ENCODE peak calls at places on chromosomes 7 and 10, in six cellular contexts. R is OCI-LY7, Q is neural progenitor cell, T is psoas muscle, M is A549, B is body of pancreas. P is an unnamed sample. For H3K4me1, the result is how much of the 10 kb centered on the place peaks cover.

GRCh38 chr10:1372212-1372611 is 316.0 kb downstream of the WDR37 start:
- DNase-seq in Q (no peak), B (no peak), M (no peak), R (peak), T (no peak), P (no peak)

GRCh38 chr7:115015619-115016018 is 93.7 kb downstream of the MDFIC start:
- DNase-seq in M (peak), T (no peak), Q (no peak), B (no peak), R (no peak), P (no peak)

GRCh38 chr7:154584352-154585252 is 418.3 kb downstream of the PAXIP1 start:
- DNase-seq in T (no peak), M (peak), B (no peak), Q (peak), R (no peak), P (no peak)

GRCh38 chr10:91104185-91105041 is 116.0 kb upstream of the PCGF5 start:
- DNase-seq in M (no peak), T (no peak), B (no peak), R (no peak), Q (no peak), P (no peak)

GRCh38 chr10:59631237-59631636 is 78.4 kb downstream of the SLC16A9 start:
- DNase-seq in R (no peak), M (no peak), B (no peak), Q (no peak), T (no peak), P (no peak)

GRCh38 chr10:103141950-103142349 is 51.1 kb downstream of the NT5C2 start:
- DNase-seq in M (no peak), B (no peak), R (no peak), T (no peak), Q (no peak), P (no peak)

GRCh38 chr10:68565658-68566057 is 5.5 kb downstream of the TET1 start:
- DNase-seq in T (no peak), Q (no peak), B (no peak), M (no peak), R (no peak), P (no peak)

GRCh38 chr10:12703813-12704212 is 297.7 kb downstream of the CCDC3 start:
- DNase-seq in R (no peak), Q (no peak), M (no peak), T (no peak), B (no peak), P (no peak)

GRCh38 chr10:90787906-90788491 is 69.8 kb downstream of the HTR7 start:
- DNase-seq in Q (peak), M (peak), R (peak), B (peak), T (no peak), P (no peak)

GRCh38 chr10:15703167-15703880 is 16.4 kb downstream of the ITGA8 start:
- DNase-seq in M (no peak), Q (no peak), B (no peak), R (no peak), T (no peak), P (no peak)

GRCh38 chr10:29522038-29522855 is 112.5 kb downstream of the SVIL start:
- DNase-seq in M (no peak), B (no peak), T (no peak), Q (no peak), R (no peak), P (no peak)

GRCh38 chr7:491292-491957 is 28.2 kb downstream of the PDGFA start:
- DNase-seq in R (no peak), T (peak), B (no peak), Q (no peak), M (no peak), P (no peak)

GRCh38 chr10:131885391-131886165 is 15.2 kb upstream of the PPP2R2D start:
- DNase-seq in M (peak), B (peak), R (peak), Q (peak), T (peak), P (peak)

GRCh38 chr7:32676249-32676941 is 181.1 kb downstream of the AVL9 start:
- DNase-seq in Q (no peak), B (no peak), T (no peak), R (no peak), M (no peak), P (no peak)

GRCh38 chr10:79347226-79347893 is at the start of gene PPIF:
- DNase-seq in T (peak), B (peak), Q (peak), R (peak), M (peak), P (peak)

GRCh38 chr10:48951707-48952106 is 12.1 kb upstream of the LRRC18 start:
- DNase-seq in B (no peak), Q (no peak), R (no peak), T (no peak), M (no peak), P (no peak)

GRCh38 chr7:152481082-152481481 is 45.3 kb upstream of the KMT2C start:
- DNase-seq in B (no peak), M (no peak), Q (no peak), R (no peak), T (no peak), P (no peak)

GRCh38 chr7:107865956-107866775 is 24.8 kb upstream of the DLD start:
- DNase-seq in Q (no peak), B (no peak), R (no peak), T (no peak), M (no peak), P (no peak)

GRCh38 chr10:85993840-85994507 is 372.6 kb downstream of the GRID1 start:
- DNase-seq in R (no peak), T (no peak), B (no peak), Q (no peak), M (no peak), P (no peak)

DNA sequence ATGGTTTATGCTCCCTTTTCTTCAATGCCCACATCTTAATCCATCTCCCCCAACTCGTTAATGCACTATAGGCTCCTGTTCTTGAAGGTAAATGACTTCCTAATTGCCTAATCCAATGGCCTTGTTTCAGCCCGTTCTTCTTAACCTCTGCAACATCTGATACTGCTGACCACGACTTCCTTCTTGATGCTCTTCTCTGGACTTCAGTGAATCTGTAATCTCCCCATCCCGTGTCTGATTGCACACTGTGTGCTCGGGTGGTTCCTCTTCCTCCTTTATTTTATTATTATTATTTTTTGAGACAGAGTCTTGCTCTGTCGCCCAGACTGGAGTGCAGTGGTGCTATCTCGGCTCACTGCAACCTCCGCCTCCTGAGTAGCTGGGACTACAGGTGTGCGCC is 58.9 kb downstream of the HIPK2 start:
- DNase-seq in T (no peak), R (no peak), B (no peak), Q (no peak), M (no peak), P (no peak)
- H3K27ac ChIP-seq in T (no peak), R (no peak), B (no peak), Q (no peak), M (no peak), P (no peak)

GRCh38 chr7:135939268-135939667 is 37.9 kb downstream of the MTPN start:
- DNase-seq in Q (peak), M (no peak), R (no peak), B (no peak), T (no peak), P (no peak)
- H3K4me1 ChIP-seq in Q (under half), M (under half), R (under half), B (under half), T (half or more), P (half or more)

GRCh38 chr10:87827681-87828080 is 9.7 kb upstream of the ATAD1 start:
- DNase-seq in R (no peak), M (no peak), B (no peak), T (no peak), Q (no peak), P (no peak)

GRCh38 chr10:87829986-87830732 is 12.1 kb upstream of the ATAD1 start:
- DNase-seq in T (no peak), R (no peak), Q (no peak), M (no peak), B (no peak), P (no peak)

DNA sequence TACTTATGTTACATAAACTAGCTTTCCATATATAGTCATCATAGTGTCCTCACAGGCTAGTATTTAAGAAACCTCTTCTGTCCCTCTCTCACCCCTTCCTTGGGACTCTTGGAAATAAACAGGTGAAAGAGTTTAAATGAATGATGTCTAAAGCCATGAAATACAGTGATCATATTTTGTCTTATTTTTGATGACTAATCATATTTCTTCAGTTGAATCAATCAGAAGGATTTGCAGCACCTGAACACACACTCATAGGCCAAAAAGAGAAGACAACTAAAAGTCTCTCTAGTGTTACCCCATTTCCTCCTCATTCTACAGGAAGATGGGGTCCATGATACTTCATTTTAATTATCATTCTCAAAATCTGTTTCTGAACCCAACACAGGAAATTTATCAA is 8.6 kb upstream of the ATAD1 start:
- DNase-seq in M (no peak), T (no peak), B (no peak), Q (no peak), R (no peak), P (no peak)
- H3K4me3 ChIP-seq in M (no peak), T (no peak), B (no peak), Q (no peak), R (no peak), P (no peak)

DNA sequence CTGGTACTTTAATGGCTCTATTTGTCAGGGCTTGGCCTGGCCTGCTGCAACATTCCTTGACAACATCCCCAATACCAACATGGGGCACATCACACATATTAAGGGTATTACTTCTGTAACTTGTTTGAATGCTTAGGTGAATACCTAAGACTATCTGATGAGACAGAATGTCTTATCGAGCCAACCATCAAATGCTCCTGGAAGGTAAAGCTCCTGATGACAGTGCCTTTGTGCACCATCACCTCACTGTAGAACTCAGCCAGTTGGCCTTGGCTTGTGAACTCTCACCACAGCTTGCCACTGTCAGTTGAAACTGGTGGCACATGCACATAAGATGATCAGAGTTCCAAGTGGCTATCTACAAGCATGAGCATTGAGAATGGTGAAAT is 3.7 kb upstream of the MYO1G start:
- DNase-seq in R (no peak), T (no peak), Q (no peak), M (no peak), B (no peak), P (no peak)
- H3K27ac ChIP-seq in R (peak), T (no peak), Q (no peak), M (no peak), B (no peak), P (no peak)

GRCh38 chr10:11594589-11595394 is 16.7 kb downstream of the USP6NL start:
- DNase-seq in R (peak), Q (no peak), B (no peak), T (no peak), M (no peak), P (no peak)

GRCh38 chr10:11600280-11600679 is 11.2 kb downstream of the USP6NL start:
- DNase-seq in Q (no peak), R (no peak), M (no peak), T (no peak), B (no peak), P (no peak)

GRCh38 chr10:11598749-11599396 is 12.6 kb downstream of the USP6NL start:
- DNase-seq in Q (no peak), M (no peak), T (no peak), B (no peak), R (no peak), P (no peak)

GRCh38 chr10:11595395-11595692 is 16.1 kb downstream of the USP6NL start:
- DNase-seq in Q (no peak), R (no peak), B (no peak), M (no peak), T (no peak), P (no peak)

DNA sequence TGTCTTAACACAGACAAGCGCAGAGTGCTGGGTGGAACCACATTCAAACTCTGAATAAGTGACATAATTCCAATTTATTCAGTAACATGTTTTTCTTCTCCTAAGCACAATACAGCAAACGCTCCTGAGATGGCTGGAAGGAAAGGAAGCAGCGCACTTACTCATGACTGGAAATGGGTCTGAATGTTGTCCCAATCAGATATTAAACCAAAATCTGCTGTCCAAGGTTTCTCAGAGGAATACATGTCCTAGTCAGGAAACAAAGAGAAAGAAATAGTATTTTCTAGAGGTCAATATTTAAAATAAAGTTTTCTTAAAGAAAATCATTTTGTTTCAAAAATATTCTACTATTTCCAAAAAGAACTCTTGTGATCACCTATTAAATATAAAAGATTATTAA is 14.0 kb downstream of the USP6NL start:
- DNase-seq in T (no peak), R (no peak), Q (no peak), B (no peak), M (no peak), P (no peak)
- H3K4me1 ChIP-seq in T (under half), R (under half), Q (under half), B (under half), M (under half), P (under half)

DNA sequence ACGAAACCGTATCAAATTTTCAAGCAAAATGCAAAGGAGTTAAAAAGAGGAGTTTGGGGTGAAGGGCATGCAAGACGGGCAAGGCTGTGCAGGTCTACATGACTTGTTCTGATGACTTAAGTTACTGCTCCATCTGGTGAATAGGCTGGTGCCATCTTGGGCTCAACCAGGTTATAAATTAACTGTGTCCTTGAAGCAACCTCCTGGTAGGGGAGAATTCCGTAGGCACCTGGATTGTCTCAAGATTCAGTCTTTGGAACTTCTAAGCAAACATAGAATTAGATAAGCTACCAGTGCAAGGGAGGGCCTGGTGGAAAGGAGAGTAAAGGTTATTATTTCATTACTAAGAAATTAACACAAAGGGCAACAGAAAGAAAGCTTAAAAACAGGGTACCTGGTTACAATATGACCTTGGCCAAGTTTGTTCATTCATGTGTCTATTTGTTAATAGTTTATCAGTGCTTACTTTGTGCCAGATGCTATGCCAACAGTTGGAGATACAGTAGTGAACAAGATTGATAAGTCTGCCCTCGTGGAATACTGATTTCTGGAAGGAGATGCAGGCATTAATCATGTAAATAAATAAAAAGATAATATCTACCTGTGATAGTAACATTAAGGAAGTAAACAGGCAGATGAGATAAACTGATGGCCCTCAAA is 107.0 kb upstream of the PALS2 start:
- DNase-seq in T (no peak), B (no peak), M (no peak), Q (no peak), R (no peak), P (no peak)
- H3K4me3 ChIP-seq in T (no peak), B (no peak), M (no peak), Q (no peak), R (no peak), P (no peak)

GRCh38 chr10:71213127-71213616 is 802 bp downstream of the UNC5B start:
- DNase-seq in T (peak), Q (peak), M (no peak), R (peak), B (peak), P (peak)
- H3K27ac ChIP-seq in T (peak), Q (no peak), M (no peak), R (no peak), B (peak), P (peak)

DNA sequence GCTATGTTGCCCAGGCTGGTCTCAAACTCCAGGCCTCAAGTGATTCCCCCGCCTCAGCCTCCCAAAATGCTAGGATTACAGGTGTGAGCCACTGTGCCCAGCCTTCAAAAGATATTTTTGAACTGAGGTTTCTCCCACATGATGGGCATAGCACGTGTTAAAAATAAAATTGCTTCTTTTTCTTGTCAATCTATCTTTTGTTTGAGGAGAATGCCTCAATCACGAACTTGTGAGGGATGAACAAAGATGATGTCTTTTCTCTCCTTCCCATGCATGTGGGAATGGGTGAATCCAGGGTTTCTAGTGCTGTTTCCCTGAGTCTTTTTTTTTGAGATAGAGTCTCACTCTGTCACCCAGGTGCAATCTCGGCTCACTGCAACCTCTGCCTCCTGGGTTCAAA is 30.9 kb upstream of the PSAP start:
- DNase-seq in M (no peak), T (no peak), R (no peak), Q (no peak), B (no peak), P (no peak)
- H3K4me1 ChIP-seq in M (under half), T (under half), R (half or more), Q (under half), B (under half), P (under half)

GRCh38 chr10:120949511-120950102 is 98.4 kb downstream of the WDR11 start:
- DNase-seq in T (no peak), Q (peak), M (no peak), R (no peak), B (no peak), P (no peak)
- H3K4me3 ChIP-seq in T (peak), Q (peak), M (no peak), R (peak), B (no peak), P (peak)

P was measured in right atrium auricular region.